ENCODE peak calls at places on chromosomes 2 and 18, in four cellular contexts. One of them, this sample, is unnamed. For H3K4me1, the result is how much of the 10 kb centered on the place peaks cover.

GRCh38 chr18:37649930-37650329 is 84.3 kb upstream of the CELF4 start:
- DNase-seq in PC-3: no peak
- DNase-seq in IMR-90: no peak
- DNase-seq in right cardiac atrium: no peak
- DNase-seq in this sample: no peak

GRCh38 chr2:39408351-39409136 is 28.5 kb downstream of the MAP4K3 start:
- DNase-seq in PC-3: no peak
- DNase-seq in IMR-90: no peak
- DNase-seq in right cardiac atrium: no peak
- DNase-seq in this sample: no peak

GRCh38 chr2:36271266-36271665 is 84.3 kb upstream of the CRIM1 start:
- DNase-seq in PC-3: no peak
- DNase-seq in IMR-90: no peak
- DNase-seq in right cardiac atrium: no peak
- DNase-seq in this sample: no peak

GRCh38 chr2:59774821-59775463 is 778.5 kb downstream of the BCL11A start:
- DNase-seq in PC-3: no peak
- DNase-seq in IMR-90: no peak
- DNase-seq in right cardiac atrium: no peak
- DNase-seq in this sample: no peak

GRCh38 chr2:136327162-136327852 is 209.4 kb upstream of the CXCR4 start:
- DNase-seq in PC-3: peak
- DNase-seq in IMR-90: peak
- DNase-seq in right cardiac atrium: no peak
- DNase-seq in this sample: no peak

GRCh38 chr18:10374615-10375295 is 79.7 kb upstream of the APCDD1 start:
- DNase-seq in PC-3: no peak
- DNase-seq in IMR-90: no peak
- DNase-seq in right cardiac atrium: no peak
- DNase-seq in this sample: no peak

GRCh38 chr2:40814621-40815020 is 362.7 kb upstream of the SLC8A1 start:
- DNase-seq in PC-3: peak
- DNase-seq in IMR-90: no peak
- DNase-seq in right cardiac atrium: no peak
- DNase-seq in this sample: no peak

GRCh38 chr2:72334806-72335205 is 187.1 kb upstream of the CYP26B1 start:
- DNase-seq in PC-3: no peak
- DNase-seq in IMR-90: no peak
- DNase-seq in right cardiac atrium: no peak
- DNase-seq in this sample: no peak

GRCh38 chr2:104539649-104540048 is 314.3 kb upstream of the POU3F3 start:
- DNase-seq in PC-3: no peak
- DNase-seq in IMR-90: no peak
- DNase-seq in right cardiac atrium: no peak
- DNase-seq in this sample: no peak

GRCh38 chr2:101253013-101253712 is 477 bp downstream of the CNOT11 start:
- DNase-seq in PC-3: peak
- DNase-seq in IMR-90: peak
- DNase-seq in right cardiac atrium: peak
- DNase-seq in this sample: peak

GRCh38 chr2:67290451-67290991 is 106.6 kb upstream of the ETAA1 start:
- DNase-seq in PC-3: peak
- DNase-seq in IMR-90: peak
- DNase-seq in right cardiac atrium: no peak
- DNase-seq in this sample: no peak

GRCh38 chr2:99974275-99974674 is 168.1 kb downstream of the AFF3 start:
- DNase-seq in PC-3: peak
- DNase-seq in IMR-90: peak
- DNase-seq in right cardiac atrium: no peak
- DNase-seq in this sample: no peak

GRCh38 chr2:70553584-70554337 is at the start of gene TGFA:
- DNase-seq in PC-3: peak
- DNase-seq in IMR-90: no peak
- DNase-seq in right cardiac atrium: peak
- DNase-seq in this sample: no peak

GRCh38 chr2:23601301-23601965 is 216.5 kb downstream of the KLHL29 start:
- DNase-seq in PC-3: no peak
- DNase-seq in IMR-90: peak
- DNase-seq in right cardiac atrium: no peak
- DNase-seq in this sample: no peak

GRCh38 chr2:173223880-173224279 is 130.8 kb upstream of the CDCA7 start:
- DNase-seq in PC-3: no peak
- DNase-seq in IMR-90: no peak
- DNase-seq in right cardiac atrium: no peak
- DNase-seq in this sample: no peak

GRCh38 chr18:56891116-56891515 is 240.0 kb downstream of the WDR7 start:
- DNase-seq in PC-3: no peak
- DNase-seq in IMR-90: no peak
- DNase-seq in right cardiac atrium: no peak
- DNase-seq in this sample: no peak

GRCh38 chr18:61334951-61335736 is 1.9 kb downstream of the CDH20 start:
- DNase-seq in PC-3: no peak
- DNase-seq in IMR-90: no peak
- DNase-seq in right cardiac atrium: no peak
- DNase-seq in this sample: peak

GRCh38 chr2:100742884-100743283 is 77.1 kb upstream of the NPAS2 start:
- DNase-seq in PC-3: no peak
- DNase-seq in IMR-90: peak
- DNase-seq in right cardiac atrium: peak
- DNase-seq in this sample: no peak

GRCh38 chr2:240955306-240956101 is 42.9 kb upstream of the SNED1 start:
- DNase-seq in PC-3: no peak
- DNase-seq in IMR-90: no peak
- DNase-seq in right cardiac atrium: no peak
- DNase-seq in this sample: peak

GRCh38 chr2:240958366-240959213 is 39.8 kb upstream of the SNED1 start:
- DNase-seq in PC-3: no peak
- DNase-seq in IMR-90: no peak
- DNase-seq in right cardiac atrium: peak
- DNase-seq in this sample: no peak

GRCh38 chr2:240957656-240958365 is 40.6 kb upstream of the SNED1 start:
- DNase-seq in PC-3: no peak
- DNase-seq in IMR-90: no peak
- DNase-seq in right cardiac atrium: peak
- DNase-seq in this sample: no peak

GRCh38 chr2:240956161-240956934 is 42.1 kb upstream of the SNED1 start:
- DNase-seq in PC-3: no peak
- DNase-seq in IMR-90: no peak
- DNase-seq in right cardiac atrium: peak
- DNase-seq in this sample: peak

GRCh38 chr2:240956935-240957655 is 41.3 kb upstream of the SNED1 start:
- DNase-seq in PC-3: no peak
- DNase-seq in IMR-90: no peak
- DNase-seq in right cardiac atrium: peak
- DNase-seq in this sample: no peak
- H3K4me1 ChIP-seq in PC-3: under half
- H3K4me1 ChIP-seq in IMR-90: under half
- H3K4me1 ChIP-seq in right cardiac atrium: under half
- H3K4me1 ChIP-seq in this sample: under half

GRCh38 chr2:237259201-237259600 is 154.8 kb downstream of the COL6A3 start:
- DNase-seq in PC-3: no peak
- DNase-seq in IMR-90: peak
- DNase-seq in right cardiac atrium: no peak
- DNase-seq in this sample: no peak
- H3K4me1 ChIP-seq in PC-3: half or more
- H3K4me1 ChIP-seq in IMR-90: under half
- H3K4me1 ChIP-seq in right cardiac atrium: under half
- H3K4me1 ChIP-seq in this sample: under half

GRCh38 chr2:8628179-8628869 is 53.5 kb upstream of the ID2 start:
- DNase-seq in PC-3: peak
- DNase-seq in IMR-90: peak
- DNase-seq in right cardiac atrium: no peak
- DNase-seq in this sample: no peak
- H3K4me1 ChIP-seq in PC-3: under half
- H3K4me1 ChIP-seq in IMR-90: under half
- H3K4me1 ChIP-seq in right cardiac atrium: under half
- H3K4me1 ChIP-seq in this sample: under half

GRCh38 chr2:109349555-109350430 is 220.8 kb downstream of the SH3RF3 start:
- DNase-seq in PC-3: no peak
- DNase-seq in IMR-90: no peak
- DNase-seq in right cardiac atrium: no peak
- DNase-seq in this sample: no peak

GRCh38 chr2:109350526-109350925 is 221.5 kb downstream of the SH3RF3 start:
- DNase-seq in PC-3: peak
- DNase-seq in IMR-90: no peak
- DNase-seq in right cardiac atrium: no peak
- DNase-seq in this sample: no peak

GRCh38 chr2:109347626-109348025 is 218.6 kb downstream of the SH3RF3 start:
- DNase-seq in PC-3: no peak
- DNase-seq in IMR-90: no peak
- DNase-seq in right cardiac atrium: no peak
- DNase-seq in this sample: no peak

GRCh38 chr2:109348190-109348589 is 219.2 kb downstream of the SH3RF3 start:
- DNase-seq in PC-3: no peak
- DNase-seq in IMR-90: no peak
- DNase-seq in right cardiac atrium: no peak
- DNase-seq in this sample: no peak

DNA sequence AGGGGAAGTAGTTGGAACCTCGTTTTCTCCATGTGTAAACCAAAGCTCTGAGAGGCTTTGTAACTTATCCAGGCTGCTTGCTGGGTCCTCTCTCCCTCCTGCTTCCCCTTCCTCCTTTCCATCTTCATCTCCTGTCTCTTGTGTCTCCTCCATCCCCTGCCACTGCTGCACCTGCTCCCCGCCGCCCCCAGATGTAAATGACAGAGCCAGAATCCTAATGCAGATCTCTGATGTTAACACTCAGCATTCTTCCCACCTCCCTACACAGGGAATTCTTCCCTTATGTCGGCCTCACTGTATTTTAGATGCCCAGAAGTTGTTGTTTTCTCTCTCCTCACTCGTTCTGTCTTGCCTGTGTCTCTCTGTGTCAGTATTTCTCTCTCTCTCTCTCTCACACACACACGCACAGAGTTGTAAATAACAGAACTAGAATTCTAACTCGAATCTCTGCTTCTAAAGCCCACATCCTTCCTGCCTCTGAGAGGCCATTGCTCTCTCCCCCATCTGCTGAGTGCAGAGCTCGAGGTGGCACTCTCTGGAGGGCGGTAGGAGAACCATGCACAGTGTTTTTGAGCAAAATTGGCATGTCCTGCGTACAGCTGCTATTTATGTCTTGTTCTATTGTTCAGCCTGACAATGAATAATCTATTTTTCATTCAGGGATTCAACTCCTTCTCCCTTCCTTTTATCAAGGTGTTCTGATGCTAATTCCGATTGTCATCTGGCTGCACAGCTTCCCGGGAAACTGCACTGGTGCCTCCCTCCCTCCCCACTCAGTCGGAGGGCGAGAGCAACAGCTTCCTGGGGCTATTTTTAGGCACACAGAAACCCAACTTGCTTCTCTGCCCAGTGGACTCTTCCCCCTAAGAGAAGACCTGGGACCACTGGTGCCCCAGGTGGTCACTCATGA is 219.9 kb downstream of the SH3RF3 start:
- DNase-seq in PC-3: no peak
- DNase-seq in IMR-90: no peak
- DNase-seq in right cardiac atrium: no peak
- DNase-seq in this sample: no peak
- H3K4me1 ChIP-seq in PC-3: under half
- H3K4me1 ChIP-seq in IMR-90: under half
- H3K4me1 ChIP-seq in right cardiac atrium: under half
- H3K4me1 ChIP-seq in this sample: under half

GRCh38 chr2:1970341-1970740 is 226.0 kb upstream of the PXDN start:
- DNase-seq in PC-3: no peak
- DNase-seq in IMR-90: no peak
- DNase-seq in right cardiac atrium: no peak
- DNase-seq in this sample: no peak
- H3K4me1 ChIP-seq in PC-3: under half
- H3K4me1 ChIP-seq in IMR-90: under half
- H3K4me1 ChIP-seq in right cardiac atrium: under half
- H3K4me1 ChIP-seq in this sample: under half

DNA sequence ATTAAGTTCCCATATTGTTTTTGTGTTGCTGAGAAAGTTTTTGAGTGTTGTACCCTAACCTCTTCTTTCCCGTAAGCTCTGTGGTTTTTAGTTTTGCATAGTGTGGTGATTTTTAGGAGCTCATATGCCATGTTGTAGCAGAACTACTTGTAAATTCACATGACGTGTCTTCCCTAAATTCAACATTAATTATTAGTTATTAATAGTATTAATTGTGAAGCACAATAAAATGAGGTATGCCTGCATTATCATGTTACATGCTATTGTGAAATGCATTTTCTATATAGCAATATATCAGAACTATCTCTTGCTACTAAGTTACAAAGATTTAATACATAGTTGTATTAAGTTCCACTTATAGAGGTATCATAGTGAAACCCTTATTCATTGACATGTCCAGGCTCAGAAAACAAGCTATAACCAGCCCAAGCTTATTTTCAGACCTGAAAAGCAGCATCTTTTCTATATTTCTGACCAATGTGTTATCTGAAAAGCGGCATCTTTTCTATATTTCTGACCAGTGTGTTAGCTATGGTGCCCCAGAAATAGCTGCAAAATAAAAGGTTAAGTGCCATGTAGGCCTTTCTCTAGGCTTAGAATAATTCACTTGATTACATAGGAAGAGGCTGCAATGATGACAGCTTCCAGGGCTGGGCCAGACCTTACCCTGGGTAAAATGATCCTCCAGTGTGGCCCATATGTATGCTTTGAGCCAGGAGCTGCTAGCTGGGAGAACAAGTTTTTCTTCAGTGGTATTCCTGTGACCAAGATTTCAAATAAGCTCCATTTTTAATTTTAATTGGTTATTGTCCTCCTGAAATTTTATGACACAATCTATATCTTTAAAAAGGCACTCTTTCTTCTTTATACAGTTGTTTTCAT is 21.6 kb downstream of the EPAS1 start:
- DNase-seq in PC-3: peak
- DNase-seq in IMR-90: no peak
- DNase-seq in right cardiac atrium: no peak
- DNase-seq in this sample: no peak
- H3K4me1 ChIP-seq in PC-3: half or more
- H3K4me1 ChIP-seq in IMR-90: under half
- H3K4me1 ChIP-seq in right cardiac atrium: under half
- H3K4me1 ChIP-seq in this sample: half or more

GRCh38 chr2:20218331-20219320 is 6.3 kb downstream of the SDC1 start:
- DNase-seq in PC-3: no peak
- DNase-seq in IMR-90: no peak
- DNase-seq in right cardiac atrium: no peak
- DNase-seq in this sample: no peak
- H3K4me1 ChIP-seq in PC-3: half or more
- H3K4me1 ChIP-seq in IMR-90: under half
- H3K4me1 ChIP-seq in right cardiac atrium: under half
- H3K4me1 ChIP-seq in this sample: under half

GRCh38 chr18:46204143-46204542 is 100.0 kb downstream of the HAUS1 start:
- DNase-seq in PC-3: no peak
- DNase-seq in IMR-90: no peak
- DNase-seq in right cardiac atrium: no peak
- DNase-seq in this sample: no peak

GRCh38 chr18:46196627-46197243 is 92.5 kb downstream of the HAUS1 start:
- DNase-seq in PC-3: no peak
- DNase-seq in IMR-90: peak
- DNase-seq in right cardiac atrium: no peak
- DNase-seq in this sample: no peak

GRCh38 chr18:46199515-46200147 is 95.4 kb downstream of the HAUS1 start:
- DNase-seq in PC-3: peak
- DNase-seq in IMR-90: peak
- DNase-seq in right cardiac atrium: no peak
- DNase-seq in this sample: no peak
- H3K4me1 ChIP-seq in PC-3: under half
- H3K4me1 ChIP-seq in IMR-90: under half
- H3K4me1 ChIP-seq in right cardiac atrium: under half
- H3K4me1 ChIP-seq in this sample: under half

GRCh38 chr2:46947841-46948240 is 32.2 kb upstream of the MCFD2 start:
- DNase-seq in PC-3: no peak
- DNase-seq in IMR-90: no peak
- DNase-seq in right cardiac atrium: no peak
- DNase-seq in this sample: no peak
- H3K4me1 ChIP-seq in PC-3: under half
- H3K4me1 ChIP-seq in IMR-90: under half
- H3K4me1 ChIP-seq in right cardiac atrium: under half
- H3K4me1 ChIP-seq in this sample: under half